ENCODE peak calls at places on chromosomes 7 and 10, in eight cellular contexts. O, P, R, U, T, I, G and N are unnamed samples.

GRCh38 chr7:116582164-116582732 is 57.4 kb downstream of the CAV1 start:
- DNase-seq in O (no peak), P (no peak), R (no peak), U (no peak), T (no peak), I (no peak), G (no peak), N (no peak)

GRCh38 chr7:115748123-115748738 is 282.3 kb downstream of the TFEC start:
- DNase-seq in O (no peak), P (no peak), R (no peak), U (peak; percentile 63), T (no peak), I (no peak), G (no peak), N (no peak)

GRCh38 chr7:11742496-11742895 is 89.5 kb downstream of the THSD7A start:
- DNase-seq in O (no peak), P (no peak), R (no peak), U (peak; percentile 13), T (peak; percentile 53), I (no peak), G (no peak), N (no peak)

GRCh38 chr7:139203992-139204391 is 27.0 kb upstream of the UBN2 start:
- DNase-seq in O (no peak), P (no peak), R (no peak), U (no peak), T (no peak), I (no peak), G (no peak), N (no peak)

GRCh38 chr7:105480931-105481330 is 41.1 kb downstream of the PUS7 start:
- DNase-seq in O (peak; percentile 28), P (no peak), R (no peak), U (no peak), T (no peak), I (no peak), G (no peak), N (no peak)

GRCh38 chr7:114865564-114865963 is 56.3 kb upstream of the MDFIC start:
- DNase-seq in O (no peak), P (no peak), R (peak; percentile 25), U (peak; percentile 8), T (peak; percentile 48), I (peak; percentile 9), G (peak; percentile 53), N (no peak)

GRCh38 chr10:847868-848267 is 83.6 kb downstream of the LARP4B start:
- DNase-seq in O (no peak), P (no peak), R (no peak), U (no peak), T (no peak), I (no peak), G (no peak), N (no peak)

GRCh38 chr7:82050792-82051191 is 280.9 kb upstream of the HGF start:
- DNase-seq in O (peak; percentile 23), P (no peak), R (no peak), U (no peak), T (peak; percentile 4), I (no peak), G (no peak), N (no peak)

GRCh38 chr10:112202561-112203241 is 19.1 kb upstream of the GPAM start:
- DNase-seq in O (no peak), P (no peak), R (no peak), U (no peak), T (no peak), I (no peak), G (no peak), N (no peak)